ENCODE peak calls at places on chromosomes 1 and 21, in seven cellular contexts. V is K562, I is GM23248, A is fibroblast of lung, K is neural progenitor cell, D is hepatocyte, U is mammary epithelial cell. O is an unnamed sample.

GRCh38 chr1:216306830-216307229 is 116.4 kb downstream of the USH2A start:
- DNase-seq in I (peak), K (peak), A (no peak), U (no peak), D (no peak), V (no peak), O (no peak)

GRCh38 chr1:199463521-199464127 is 563.9 kb upstream of the NR5A2 start:
- DNase-seq in V (peak), D (peak), U (peak), I (peak), K (peak), A (peak), O (peak)

GRCh38 chr1:205360166-205360565 is 3.4 kb upstream of the KLHDC8A start:
- DNase-seq in D (no peak), A (no peak), I (no peak), V (no peak), U (no peak), K (peak), O (no peak)

GRCh38 chr1:204628868-204629267 is 56.7 kb downstream of the LRRN2 start:
- DNase-seq in A (no peak), K (no peak), I (no peak), D (no peak), U (no peak), V (no peak), O (no peak)

GRCh38 chr1:194252189-194252588 is 1065.8 kb upstream of the B3GALT2 start:
- DNase-seq in U (no peak), K (no peak), A (peak), I (no peak), D (no peak), V (no peak), O (no peak)

GRCh38 chr1:5423109-5423508 is 569.1 kb downstream of the NPHP4 start:
- DNase-seq in D (peak), U (no peak), I (no peak), K (no peak), V (no peak), A (no peak), O (no peak)

GRCh38 chr1:155277896-155278688 is 829 bp downstream of the HCN3 start:
- DNase-seq in D (peak), I (peak), U (peak), V (peak), K (peak), A (peak), O (no peak)

GRCh38 chr1:52814465-52814864 is 28.1 kb upstream of the ZYG11A start:
- DNase-seq in D (peak), I (no peak), K (no peak), U (peak), V (no peak), A (peak), O (no peak)

GRCh38 chr21:25881524-25882376 is 147.0 kb downstream of the GABPA start:
- DNase-seq in U (peak), V (peak), I (peak), D (peak), A (peak), K (peak), O (no peak)

GRCh38 chr1:151947140-151947539 is 37.8 kb upstream of the THEM4 start:
- DNase-seq in D (no peak), I (peak), A (no peak), U (peak), V (no peak), K (no peak), O (no peak)

GRCh38 chr1:53340660-53341520 is 13.0 kb upstream of the LRP8 start:
- DNase-seq in D (no peak), A (no peak), U (peak), V (no peak), I (no peak), K (no peak), O (no peak)

GRCh38 chr1:68347415-68347814 is 102.3 kb downstream of the RPE65 start:
- DNase-seq in D (no peak), U (no peak), K (no peak), A (no peak), I (no peak), V (no peak), O (no peak)

GRCh38 chr21:33751120-33751519 is 108.8 kb downstream of the ITSN1 start:
- DNase-seq in U (no peak), K (no peak), A (no peak), I (peak), V (peak), D (no peak), O (no peak)

GRCh38 chr1:21743476-21743875 is 39.5 kb downstream of the USP48 start:
- DNase-seq in A (no peak), I (no peak), K (no peak), D (no peak), V (no peak), U (no peak), O (no peak)

GRCh38 chr21:46344219-46344915 is 20.4 kb downstream of the PCNT start:
- DNase-seq in K (no peak), A (no peak), D (no peak), I (no peak), U (no peak), V (no peak), O (no peak)

GRCh38 chr21:41367598-41368360 is 6.0 kb downstream of the MX2 start:
- DNase-seq in A (no peak), K (no peak), V (no peak), D (no peak), I (no peak), U (no peak), O (no peak)

GRCh38 chr21:29854795-29855194 is 85.0 kb downstream of the GRIK1 start:
- DNase-seq in I (no peak), A (no peak), U (no peak), K (no peak), V (no peak), D (no peak), O (no peak)

GRCh38 chr1:229127301-229127700 is 143.6 kb upstream of the RAB4A start:
- DNase-seq in V (no peak), A (no peak), I (no peak), U (peak), K (no peak), D (no peak), O (no peak)

GRCh38 chr1:151318975-151319374 is 8.2 kb downstream of the PI4KB start:
- DNase-seq in D (no peak), V (no peak), I (no peak), U (no peak), K (no peak), A (no peak), O (no peak)

GRCh38 chr1:181676269-181676668 is 193.0 kb downstream of the CACNA1E start:
- DNase-seq in D (peak), I (peak), V (peak), U (peak), K (peak), A (peak), O (no peak)

GRCh38 chr1:18703041-18703621 is 72.5 kb downstream of the PAX7 start:
- DNase-seq in V (peak), U (peak), I (no peak), A (no peak), D (no peak), K (peak), O (no peak)

GRCh38 chr1:162881590-162881989 is 20.6 kb upstream of the CCDC190 start:
- DNase-seq in D (no peak), A (no peak), I (no peak), U (no peak), V (no peak), K (no peak), O (no peak)

GRCh38 chr1:101128211-101128727 is 102.7 kb upstream of the DPH5 start:
- DNase-seq in D (no peak), V (peak), K (no peak), I (no peak), A (no peak), U (no peak), O (no peak)

GRCh38 chr1:204256531-204256930 is 42.7 kb upstream of the GOLT1A start:
- DNase-seq in A (no peak), D (no peak), U (no peak), I (no peak), K (no peak), V (no peak), O (no peak)

GRCh38 chr1:156622581-156623297 is 3.5 kb downstream of the HAPLN2 start:
- DNase-seq in A (no peak), I (no peak), D (no peak), K (no peak), U (no peak), V (no peak), O (no peak)

GRCh38 chr1:156619582-156619955 is 354 bp downstream of the HAPLN2 start:
- DNase-seq in K (no peak), A (no peak), I (no peak), D (no peak), V (no peak), U (no peak), O (no peak)

GRCh38 chr1:156615946-156616345 is 3.3 kb upstream of the HAPLN2 start:
- DNase-seq in I (no peak), U (no peak), D (no peak), K (no peak), V (no peak), A (no peak), O (no peak)

GRCh38 chr1:156616463-156616862 is 2.8 kb upstream of the HAPLN2 start:
- DNase-seq in I (peak), K (no peak), D (peak), V (peak), A (peak), U (no peak), O (no peak)

GRCh38 chr1:156618853-156619581 is at the start of gene HAPLN2:
- DNase-seq in V (peak), D (peak), U (no peak), K (peak), A (no peak), I (peak), O (no peak)
- TF ChIP-seq EZH2 in V (no peak), D (no peak), U (no peak), K (no peak), A (no peak), I (no peak), O (no peak)

DNA sequence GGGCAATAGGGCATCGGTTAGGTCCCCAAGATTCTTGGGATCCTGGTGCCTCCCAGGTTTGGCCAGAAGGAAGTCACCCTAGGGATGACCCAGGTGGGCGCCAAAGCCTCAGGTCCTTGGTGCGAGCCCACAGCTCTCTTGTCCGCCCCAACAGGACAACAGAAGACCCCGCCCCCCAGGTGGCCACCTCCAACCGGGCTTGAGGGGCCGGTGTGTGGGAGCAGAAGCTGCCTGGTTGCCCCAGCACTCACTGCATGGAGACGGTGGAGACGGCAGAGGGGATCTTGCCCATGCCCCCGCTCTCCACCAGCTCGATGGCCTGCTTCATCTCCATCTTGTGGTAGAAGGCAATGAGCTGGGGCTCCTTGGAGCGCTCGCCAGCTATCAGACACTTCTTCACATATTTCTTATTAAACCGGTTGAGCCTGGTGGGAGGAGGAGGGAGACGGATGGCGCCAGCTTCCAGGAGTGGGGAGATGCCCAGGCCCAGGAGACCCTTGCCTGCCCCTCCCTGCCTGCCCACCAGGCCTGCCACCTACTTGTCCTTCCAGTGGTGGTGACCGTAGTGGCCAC is 52.7 kb downstream of the SLC9A1 start:
- DNase-seq in A (no peak), D (no peak), V (no peak), U (no peak), K (no peak), I (no peak), O (no peak)
- TF ChIP-seq EZH2 in A (no peak), D (no peak), V (no peak), U (no peak), K (no peak), I (no peak), O (no peak)

DNA sequence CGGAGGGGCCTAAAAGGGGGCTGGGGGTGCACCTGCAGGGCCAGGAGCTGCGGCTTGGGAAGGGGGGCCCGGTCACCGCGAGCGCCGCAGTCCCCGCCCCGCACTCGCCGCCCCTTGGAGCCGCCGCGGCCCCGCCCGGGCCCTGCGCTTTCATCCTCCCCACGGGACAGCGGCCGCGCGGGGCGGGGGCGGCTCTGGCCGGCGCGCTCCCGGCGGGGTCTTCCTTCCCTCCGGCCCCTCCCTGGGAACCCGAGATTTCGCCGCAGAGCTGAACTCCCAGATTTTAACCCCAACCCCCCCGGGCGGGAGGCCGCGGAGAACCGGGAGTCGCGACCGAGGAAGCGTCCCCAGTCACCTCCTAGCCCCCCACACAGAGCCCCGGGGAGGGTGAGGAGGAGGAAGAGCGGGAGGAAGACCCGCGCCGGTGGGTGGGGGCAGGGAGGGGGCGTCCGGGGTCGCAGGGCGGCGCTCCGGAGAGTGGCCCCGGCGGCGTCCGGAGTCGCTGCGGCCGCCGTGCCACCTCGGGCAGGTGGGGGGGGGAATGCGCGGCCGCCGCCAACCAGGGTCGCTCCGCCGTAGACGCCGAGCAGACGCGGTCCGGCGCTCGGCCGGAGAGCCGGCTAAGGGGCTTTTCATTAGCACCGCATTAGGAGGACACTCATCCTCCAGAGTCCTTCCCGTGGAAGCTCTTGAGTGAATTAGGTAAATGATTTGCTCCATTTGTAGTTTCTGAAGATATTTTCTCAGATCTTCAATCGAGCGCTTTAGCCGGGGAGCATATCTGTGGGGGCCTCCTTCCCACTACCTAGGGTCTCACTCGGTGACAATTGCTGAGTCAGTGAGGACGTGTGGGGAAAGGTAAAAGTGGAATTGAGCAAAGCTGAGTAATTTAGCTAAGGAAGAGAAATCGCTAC is 31.6 kb upstream of the NFIA start:
- DNase-seq in I (peak), K (peak), U (no peak), D (peak), V (peak), A (no peak), O (no peak)
- TF ChIP-seq EZH2 in I (peak), K (no peak), U (no peak), D (peak), V (no peak), A (no peak), O (no peak)

DNA sequence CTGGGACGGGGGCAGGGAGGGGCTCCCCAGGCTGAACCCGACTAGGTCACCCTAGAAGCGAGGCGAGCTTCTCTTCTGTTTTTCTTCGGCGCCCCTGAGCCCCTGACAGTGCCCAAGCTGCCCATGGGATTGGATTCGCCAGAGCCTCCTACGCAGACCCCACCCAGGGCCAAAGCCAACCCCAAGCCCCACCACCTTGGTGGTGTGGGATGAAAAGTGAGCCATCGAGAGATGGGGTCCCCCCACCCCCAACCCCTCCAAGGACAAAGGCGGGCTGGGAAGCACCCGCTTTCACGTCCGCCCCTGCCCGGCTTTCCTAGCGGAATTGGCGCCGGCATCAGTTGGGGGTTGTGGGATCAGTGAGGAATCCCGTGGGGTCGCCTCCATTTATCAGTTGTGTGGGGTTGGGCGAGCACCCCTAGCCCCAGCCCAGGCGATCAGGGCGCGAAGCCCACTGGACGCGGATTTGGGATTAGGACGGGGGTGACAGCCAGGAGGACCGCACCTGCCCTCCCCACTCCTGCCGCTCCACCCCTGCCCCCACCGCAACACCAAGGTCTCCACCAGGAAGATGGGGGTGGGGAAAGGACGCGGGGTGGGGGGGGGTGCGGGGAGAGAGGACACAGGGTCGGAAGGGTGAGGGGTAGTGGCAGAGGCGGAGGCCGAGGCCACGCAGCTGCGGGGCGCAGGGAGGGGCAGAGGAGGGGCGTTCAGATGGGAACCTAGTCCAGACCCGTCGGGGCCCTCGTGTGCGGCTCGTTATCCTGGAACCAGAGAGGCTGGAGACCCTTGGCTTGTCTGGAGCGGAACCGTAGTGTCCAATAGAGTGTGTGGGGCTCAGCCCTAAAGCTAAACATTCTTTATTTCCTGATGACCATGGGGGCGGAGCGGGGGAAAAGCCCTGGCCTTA is 4.4 kb downstream of the TSPEAR start:
- DNase-seq in A (no peak), V (no peak), U (no peak), K (peak), I (no peak), D (no peak), O (no peak)
- TF ChIP-seq EZH2 in A (no peak), V (no peak), U (no peak), K (peak), I (no peak), D (no peak), O (no peak)

O was measured in SK-N-MC.